ENCODE peak calls at places on chromosomes 4 and X, in four cellular contexts. Q is A549, D is IMR-90, P is HepG2. S is an unnamed sample.
A peak's percentile ranks its signal among the peaks of the same experiment; 100 is the strongest.

GRCh38 chr4:109969909-109970308 is 57.2 kb downstream of the EGF start:
- DNase-seq in P (peak; percentile 61), D (no peak), Q (no peak), S (no peak)

GRCh38 chr4:17657849-17658248 is 43.4 kb downstream of the MED28 start:
- DNase-seq in P (no peak), D (no peak), Q (no peak), S (no peak)

GRCh38 chr4:185209031-185209851 is at the start of gene SNX25:
- DNase-seq in P (peak; percentile 73), Q (peak; percentile 78), D (peak; percentile 65), S (peak; percentile 67)

GRCh38 chr4:37584530-37585060 is 101.6 kb downstream of the RELL1 start:
- DNase-seq in D (no peak), P (no peak), Q (no peak), S (no peak)

GRCh38 chrX:41688835-41689234 is at the start of gene GPR34:
- DNase-seq in P (no peak), Q (no peak), D (no peak), S (no peak)

GRCh38 chr4:23579166-23579565 is 310.7 kb downstream of the PPARGC1A start:
- DNase-seq in Q (no peak), D (no peak), P (no peak), S (no peak)

GRCh38 chr4:156294577-156294976 is 340.9 kb upstream of the CTSO start:
- DNase-seq in D (peak; percentile 87), Q (peak; percentile 50), P (peak; percentile 35), S (peak; percentile 31)

GRCh38 chrX:16123222-16123786 is at the start of gene GRPR:
- DNase-seq in D (peak; percentile 92), Q (peak; percentile 81), P (peak; percentile 35), S (peak; percentile 78)

GRCh38 chr4:83582289-83582756 is 46.4 kb downstream of the GPAT3 start:
- DNase-seq in Q (peak; percentile 59), D (no peak), P (no peak), S (no peak)

GRCh38 chr4:66639361-66639760 is 905.9 kb downstream of the CENPC start:
- DNase-seq in P (no peak), D (no peak), Q (no peak), S (peak; percentile 8)

GRCh38 chrX:30039768-30040167 is 175.6 kb upstream of the MAGEB2 start:
- DNase-seq in Q (no peak), P (no peak), D (peak; percentile 54), S (no peak)

GRCh38 chr4:40176602-40177001 is 20.2 kb upstream of the RHOH start:
- DNase-seq in Q (no peak), D (no peak), P (no peak), S (no peak)

GRCh38 chr4:26325191-26325590 is 4.4 kb downstream of the RBPJ start:
- DNase-seq in Q (peak; percentile 31), P (peak; percentile 42), D (peak; percentile 67), S (no peak)

GRCh38 chr4:38728651-38729141 is 54.1 kb downstream of the TLR10 start:
- DNase-seq in Q (peak; percentile 80), D (no peak), P (peak; percentile 35), S (no peak)

GRCh38 chr4:4994312-4995097 is 24.8 kb downstream of the CYTL1 start:
- DNase-seq in Q (no peak), D (no peak), P (no peak), S (no peak)

GRCh38 chrX:144896323-144896722 is 351.0 kb upstream of the SPANXN1 start:
- DNase-seq in P (no peak), Q (no peak), D (no peak), S (no peak)

GRCh38 chr4:28179126-28179525 is 1318.5 kb downstream of the STIM2 start:
- DNase-seq in P (no peak), D (no peak), Q (no peak), S (no peak)

GRCh38 chr4:3642806-3643517 is 110.7 kb upstream of the LRPAP1 start:
- DNase-seq in Q (no peak), P (no peak), D (no peak), S (no peak)

GRCh38 chrX:56974408-56974807 is 20.9 kb downstream of the SPIN3 start:
- DNase-seq in P (no peak), D (no peak), Q (no peak), S (no peak)

GRCh38 chr4:185726931-185727330 is 85.1 kb downstream of the SORBS2 start:
- DNase-seq in P (no peak), Q (no peak), D (no peak), S (no peak)

GRCh38 chr4:103372002-103372558 is 173.9 kb upstream of the CENPE start:
- DNase-seq in Q (no peak), P (no peak), D (no peak), S (no peak)

GRCh38 chrX:38699603-38700110 is 101.6 kb upstream of the MID1IP1 start:
- DNase-seq in Q (no peak), D (no peak), P (no peak), S (no peak)

GRCh38 chr4:128859887-128860774 is 50.6 kb downstream of the JADE1 start:
- DNase-seq in D (peak; percentile 96), P (no peak), Q (no peak), S (no peak)
- TF ChIP-seq BHLHE40 in D (no peak), P (no peak), Q (no peak), S (no peak)

DNA sequence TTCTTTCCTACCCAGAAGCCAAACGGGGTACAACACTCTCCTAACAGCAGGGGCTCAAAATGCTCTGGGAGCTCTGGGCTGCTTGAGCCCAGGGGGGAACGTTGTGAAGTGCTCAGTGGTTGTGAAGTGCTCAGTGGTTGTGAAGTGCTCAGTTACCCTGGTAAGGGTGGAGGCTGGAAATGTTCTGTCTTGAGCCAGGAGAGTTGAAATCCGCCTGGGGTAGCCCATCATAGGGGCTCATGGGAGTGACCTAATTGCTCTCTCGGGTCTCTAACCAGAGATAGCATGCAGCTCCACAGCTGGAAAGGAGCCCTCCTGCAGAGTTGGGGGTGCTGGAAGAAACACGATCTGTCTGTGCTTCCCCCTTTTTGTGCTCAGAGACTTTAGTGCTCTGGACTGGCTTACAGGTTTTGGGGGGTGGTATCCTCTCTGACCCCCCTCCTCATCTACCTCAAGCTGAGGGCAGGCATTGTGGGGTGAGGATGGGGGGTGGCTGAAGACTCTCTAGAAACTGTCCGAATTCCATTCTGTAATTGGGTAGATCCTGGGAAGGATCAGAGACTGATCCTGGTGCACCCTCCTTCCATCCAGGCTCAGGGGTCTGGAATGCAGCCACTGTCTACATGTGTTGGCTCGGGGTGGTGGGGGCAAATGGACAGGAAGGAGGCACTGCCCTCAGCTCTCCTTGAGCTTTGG is 2.7 kb downstream of the EFNB1 start:
- DNase-seq in P (no peak), Q (no peak), D (peak; percentile 13), S (no peak)
- TF ChIP-seq BHLHE40 in P (no peak), Q (no peak), D (no peak), S (no peak)

GRCh38 chrX:19617550-19617949 is 102.2 kb upstream of the MAP3K15 start:
- DNase-seq in Q (no peak), D (no peak), P (no peak), S (no peak)

GRCh38 chrX:19613645-19614323 is 98.5 kb upstream of the MAP3K15 start:
- DNase-seq in D (no peak), Q (no peak), P (no peak), S (no peak)

GRCh38 chrX:19611636-19612376 is 96.5 kb upstream of the MAP3K15 start:
- DNase-seq in Q (no peak), D (no peak), P (no peak), S (no peak)

GRCh38 chrX:19616959-19617358 is 101.7 kb upstream of the MAP3K15 start:
- DNase-seq in D (peak; percentile 23), Q (no peak), P (no peak), S (no peak)

DNA sequence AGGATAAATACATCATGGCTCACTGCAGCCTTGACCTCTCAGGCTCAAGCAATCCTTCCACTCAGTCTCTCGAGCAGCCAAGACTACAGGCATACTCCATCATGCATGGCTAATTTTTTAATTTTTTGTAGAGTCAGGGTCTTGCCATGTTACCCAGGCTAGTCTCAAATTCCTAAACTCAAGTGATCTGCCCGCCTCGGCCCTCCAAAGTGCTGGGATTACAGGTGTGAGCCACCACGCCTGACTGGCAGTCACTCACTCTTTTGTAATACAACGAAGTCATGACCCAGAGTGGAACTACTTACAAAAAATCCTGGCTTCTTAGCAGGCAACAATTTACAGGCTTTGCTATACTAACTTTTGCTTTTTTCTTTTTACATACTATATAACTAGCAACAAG is 100.7 kb upstream of the MAP3K15 start:
- DNase-seq in P (no peak), Q (no peak), D (no peak), S (no peak)
- TF ChIP-seq BHLHE40 in P (no peak), Q (no peak), D (no peak), S (no peak)

DNA sequence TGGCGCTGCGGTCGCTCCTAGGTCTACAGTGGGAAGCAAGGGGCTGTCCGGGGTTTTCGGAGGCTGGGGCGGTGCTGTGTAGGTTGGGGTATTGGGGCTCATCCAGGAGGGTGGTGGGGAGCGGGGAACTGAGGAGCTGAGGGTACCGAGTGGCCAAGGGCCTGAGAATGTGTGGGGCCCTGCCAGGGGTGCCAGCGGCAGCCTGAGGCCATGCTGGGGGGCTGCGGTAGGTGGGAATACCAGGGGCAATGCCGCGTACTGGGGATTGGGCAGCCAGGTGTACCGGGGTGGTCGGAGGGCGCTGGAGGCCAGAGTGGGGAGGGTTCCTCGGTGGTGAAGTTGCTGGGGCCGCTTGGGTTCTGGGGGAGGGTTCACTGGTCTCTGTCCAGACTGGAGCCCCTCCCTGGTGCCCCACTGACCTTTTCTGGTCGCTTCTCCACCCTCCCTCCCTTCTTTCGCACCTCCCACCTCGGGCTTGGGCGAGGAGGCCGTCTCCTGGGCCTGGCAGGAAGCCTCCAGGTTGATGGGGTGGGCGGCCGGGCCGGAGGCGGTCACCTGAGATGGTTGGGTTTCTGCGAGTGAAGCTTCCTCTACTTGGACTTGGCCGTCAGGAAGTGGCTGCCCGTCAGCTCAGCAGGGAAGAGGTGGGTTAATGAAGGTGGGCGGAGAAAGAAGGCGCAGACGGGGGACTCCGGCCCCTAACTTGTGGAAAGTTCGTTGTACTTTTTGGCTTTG is 891 bp downstream of the AKAP17A start:
- DNase-seq in D (peak; percentile 5), P (peak; percentile 25), Q (no peak), S (no peak)
- TF ChIP-seq BHLHE40 in D (no peak), P (no peak), Q (no peak), S (no peak)

GRCh38 chr4:14259926-14260325 is 632.4 kb upstream of the BOD1L1 start:
- DNase-seq in P (no peak), Q (no peak), D (no peak), S (no peak)

GRCh38 chr4:14249226-14249625 is 621.7 kb upstream of the BOD1L1 start:
- DNase-seq in P (no peak), Q (no peak), D (no peak), S (no peak)

GRCh38 chr4:14254806-14255445 is 627.4 kb upstream of the BOD1L1 start:
- DNase-seq in Q (no peak), D (no peak), P (no peak), S (no peak)

GRCh38 chr4:14257903-14258302 is 630.4 kb upstream of the BOD1L1 start:
- DNase-seq in D (no peak), P (no peak), Q (no peak), S (no peak)

DNA sequence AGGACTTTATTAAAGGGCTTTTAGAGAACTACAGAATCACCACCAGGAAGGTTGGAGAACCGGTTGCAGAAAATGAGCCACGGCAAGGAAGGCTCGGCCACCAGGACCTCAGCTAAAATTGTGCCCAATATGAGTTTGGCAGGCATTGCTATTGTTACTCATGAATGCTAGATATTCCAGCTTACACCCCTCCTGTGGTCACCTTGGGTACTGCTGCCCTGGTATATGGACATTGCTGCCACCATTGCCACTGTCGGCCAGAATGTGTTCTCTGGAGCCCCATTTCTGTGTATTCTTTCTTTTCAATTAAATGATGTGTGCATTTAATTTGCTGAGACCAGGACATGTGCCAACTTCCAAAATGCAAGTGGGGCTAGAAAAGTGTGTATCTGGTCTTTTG is 626.7 kb upstream of the BOD1L1 start:
- DNase-seq in D (peak; percentile 6), Q (peak; percentile 11), P (no peak), S (peak; percentile 24)
- TF ChIP-seq BHLHE40 in D (no peak), Q (no peak), P (no peak), S (no peak)

S was measured in HEK293T.